ENCODE peak calls at places on chromosomes 5 and 9, in five cellular contexts. H, Y, S, D and U are unnamed samples.

GRCh38 chr5:59487068-59487686 is 406.3 kb downstream of the PDE4D start:
- DNase-seq in Y (no peak), D (no peak), S (no peak), H (no peak), U (no peak)

GRCh38 chr5:38831117-38831516 is 14.7 kb upstream of the OSMR start:
- DNase-seq in Y (no peak), D (no peak), H (no peak), S (no peak), U (no peak)

GRCh38 chr9:136117291-136118060 is 1.2 kb downstream of the TMEM250 start:
- DNase-seq in D (no peak), Y (no peak), H (no peak), S (peak), U (no peak)

GRCh38 chr9:137045294-137046093 is 483 bp downstream of the NPDC1 start:
- DNase-seq in Y (peak), S (no peak), H (no peak), D (no peak), U (no peak)

GRCh38 chr9:129408535-129409215 is 212.2 kb downstream of the C9orf50 start:
- DNase-seq in H (no peak), S (no peak), Y (no peak), D (no peak), U (no peak)

GRCh38 chr5:9197881-9198260 is 348.0 kb downstream of the SEMA5A start:
- DNase-seq in S (no peak), D (no peak), Y (no peak), H (no peak), U (no peak)

GRCh38 chr5:64384761-64385160 is 121.1 kb upstream of the RGS7BP start:
- DNase-seq in H (no peak), Y (no peak), S (no peak), D (no peak), U (no peak)

GRCh38 chr5:80871541-80871961 is 88.6 kb upstream of the RASGRF2 start:
- DNase-seq in H (no peak), D (no peak), Y (no peak), S (no peak), U (no peak)

GRCh38 chr5:135533346-135533745 is 2.4 kb downstream of the NEUROG1 start:
- DNase-seq in H (no peak), D (no peak), S (no peak), Y (no peak), U (no peak)